ENCODE peak calls at places on chromosomes 11 and 22, in six cellular contexts. T, K, M, W, F and D are unnamed samples.
A peak's percentile ranks its signal among the peaks of the same experiment; 100 is the strongest.

GRCh38 chr11:72719144-72719543 is 33.1 kb downstream of the ARAP1 start:
- DNase-seq in W (no peak), M (no peak), F (peak; percentile 44), T (no peak), K (no peak), D (no peak)

GRCh38 chr11:10605941-10606381 is 37.5 kb upstream of the LYVE1 start:
- DNase-seq in W (peak; percentile 58), K (peak; percentile 25), M (peak; percentile 80), F (peak; percentile 55), T (peak; percentile 73), D (peak; percentile 20)

GRCh38 chr11:74138572-74138971 is 32.2 kb downstream of the C2CD3 start:
- DNase-seq in W (no peak), M (no peak), T (peak; percentile 98), F (peak; percentile 66), K (no peak), D (no peak)

GRCh38 chr11:128733440-128734115 is 39.7 kb downstream of the FLI1 start:
- DNase-seq in T (peak; percentile 34), W (peak; percentile 57), M (no peak), F (no peak), K (no peak), D (no peak)

GRCh38 chr11:33507967-33508366 is 192.7 kb downstream of the C11orf91 start:
- DNase-seq in T (no peak), W (peak; percentile 16), K (no peak), F (no peak), M (no peak), D (no peak)

GRCh38 chr11:64258356-64258755 is 7.0 kb downstream of the PLCB3 start:
- DNase-seq in F (no peak), T (no peak), K (no peak), W (no peak), M (no peak), D (no peak)

GRCh38 chr11:64357904-64358535 is 942 bp upstream of the RPS6KA4 start:
- DNase-seq in W (no peak), K (no peak), T (no peak), M (no peak), F (no peak), D (no peak)

GRCh38 chr22:28398355-28398754 is 281.3 kb downstream of the TTC28 start:
- DNase-seq in T (no peak), K (no peak), W (no peak), F (no peak), M (no peak), D (no peak)

GRCh38 chr22:43505896-43506295 is 94.1 kb downstream of the MPPED1 start:
- DNase-seq in T (no peak), K (no peak), M (no peak), F (no peak), W (no peak), D (no peak)

GRCh38 chr11:2558861-2559526 is 114.2 kb downstream of the KCNQ1 start:
- DNase-seq in W (peak; percentile 2), F (no peak), K (no peak), T (no peak), M (peak; percentile 40), D (no peak)

GRCh38 chr11:60872124-60872951 is 5.0 kb downstream of the ZP1 start:
- DNase-seq in M (peak; percentile 48), T (peak; percentile 75), K (no peak), F (no peak), W (no peak), D (no peak)

GRCh38 chr11:1622076-1622475 is at the start of gene KRTAP5-4:
- DNase-seq in W (no peak), K (no peak), F (no peak), T (no peak), M (no peak), D (no peak)

GRCh38 chr11:12671378-12671777 is 2.8 kb upstream of the TEAD1 start:
- DNase-seq in K (no peak), W (no peak), T (no peak), M (no peak), F (no peak), D (no peak)

GRCh38 chr11:57332694-57333440 is 2.8 kb downstream of the SSRP1 start:
- DNase-seq in W (no peak), K (no peak), F (no peak), T (no peak), M (no peak), D (no peak)

GRCh38 chr22:36395922-36396321 is 8.2 kb upstream of the MYH9 start:
- DNase-seq in K (no peak), M (no peak), W (no peak), T (no peak), F (no peak), D (no peak)

GRCh38 chr11:124297921-124298320 is 15.8 kb downstream of the OR8D1 start:
- DNase-seq in T (peak; percentile 48), K (no peak), F (no peak), M (no peak), W (no peak), D (no peak)

GRCh38 chr11:114082767-114083181 is 23.3 kb downstream of the ZBTB16 start:
- DNase-seq in F (peak; percentile 37), W (no peak), K (no peak), T (peak; percentile 23), M (no peak), D (no peak)

GRCh38 chr11:130024356-130024755 is 21.7 kb upstream of the PRDM10 start:
- DNase-seq in F (no peak), M (no peak), T (no peak), W (no peak), K (no peak), D (no peak)

GRCh38 chr22:24471570-24471969 is 23.6 kb upstream of the UPB1 start:
- DNase-seq in W (no peak), F (no peak), T (peak; percentile 85), M (no peak), K (no peak), D (no peak)

GRCh38 chr22:25702046-25702445 is 39.9 kb upstream of the MYO18B start:
- DNase-seq in K (no peak), F (no peak), W (no peak), M (no peak), T (peak; percentile 50), D (no peak)

GRCh38 chr11:66727282-66727882 is 1.6 kb downstream of the SPTBN2 start:
- DNase-seq in W (peak; percentile 48), M (no peak), K (peak; percentile 64), F (peak; percentile 45), T (peak; percentile 12), D (peak; percentile 12)

GRCh38 chr11:133399855-133400625 is 132.3 kb downstream of the OPCML start:
- DNase-seq in M (no peak), W (no peak), T (no peak), F (peak; percentile 11), K (no peak), D (no peak)

DNA sequence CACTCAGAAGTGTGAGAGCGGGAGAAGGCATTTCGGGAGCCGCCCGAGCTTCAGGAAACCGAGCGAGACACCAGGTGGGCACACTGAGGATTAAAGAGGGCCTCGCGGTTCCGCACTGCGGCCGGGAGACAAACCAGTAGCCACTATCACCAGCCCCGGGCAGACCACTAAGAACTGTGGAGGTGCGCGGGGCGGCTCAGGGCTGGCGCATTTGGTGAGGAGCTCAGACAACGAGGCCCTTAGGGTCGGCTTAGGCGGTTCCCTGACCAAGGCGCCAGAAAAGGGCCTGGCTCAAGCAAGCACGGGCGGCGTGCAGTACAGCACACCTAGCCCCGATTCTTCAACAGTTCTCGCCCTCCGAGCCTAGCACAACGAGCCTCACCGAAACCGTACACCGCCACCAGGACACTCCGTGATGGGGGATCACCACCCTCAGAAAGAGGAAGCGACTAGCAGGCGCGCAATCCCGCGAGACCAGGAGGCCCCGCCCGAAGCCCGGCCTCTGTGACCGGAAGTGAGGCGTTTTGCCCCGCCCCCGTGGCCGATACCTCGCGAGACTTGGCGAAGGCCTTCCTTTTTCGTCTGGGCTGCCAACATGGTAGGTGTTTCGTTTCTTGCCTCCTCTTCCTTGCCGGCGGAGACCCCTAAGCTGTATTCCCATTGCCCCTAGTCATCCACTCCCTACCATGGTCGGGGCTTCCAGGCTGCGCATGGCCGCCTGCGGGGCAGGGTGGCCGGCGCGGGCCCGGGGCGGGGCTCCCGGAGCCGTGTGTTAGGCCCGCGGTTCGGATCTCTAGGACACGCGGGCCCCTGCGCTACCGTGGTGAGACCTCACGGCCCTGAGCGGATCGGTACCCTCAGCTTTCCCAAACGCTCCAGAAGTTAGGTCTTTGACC is at the start of the genes RPL27A and TRIM66:
- DNase-seq in T (peak; percentile 97), F (peak; percentile 97), M (peak; percentile 99), W (peak; percentile 99), K (peak; percentile 100), D (peak; percentile 99)
- TF ChIP-seq CTCF in T (no peak), F (no peak), M (no peak), W (no peak), K (no peak), D (peak; percentile 34)

DNA sequence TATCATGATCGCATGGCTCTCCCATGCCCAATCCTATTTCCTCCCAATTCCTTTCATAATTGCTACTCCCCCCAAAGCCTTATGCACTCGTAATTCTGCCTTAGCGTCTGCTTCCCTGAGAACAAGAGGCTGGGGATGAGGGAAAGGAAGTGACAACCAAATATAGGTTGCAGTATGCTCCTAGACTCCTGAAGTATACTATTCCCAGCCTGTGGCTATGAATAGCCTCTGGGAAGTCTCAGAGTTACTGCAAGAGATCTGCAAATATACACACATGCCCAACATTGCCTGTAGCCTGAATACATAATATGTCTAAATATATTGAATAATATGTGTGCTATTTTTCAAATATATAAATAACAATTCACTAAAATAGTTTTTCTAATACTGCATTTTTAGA is 96.1 kb upstream of the CD44 start:
- DNase-seq in T (no peak), F (peak; percentile 68), K (no peak), W (no peak), M (no peak), D (no peak)
- TF ChIP-seq CTCF in T (no peak), F (no peak), K (no peak), W (no peak), M (no peak), D (no peak)

GRCh38 chr11:119995730-119996491 is 142.0 kb downstream of the TRIM29 start:
- DNase-seq in W (no peak), T (no peak), M (no peak), K (no peak), F (no peak), D (no peak)

GRCh38 chr11:119991022-119991404 is 146.9 kb downstream of the TRIM29 start:
- DNase-seq in T (no peak), M (no peak), K (no peak), W (no peak), F (no peak), D (no peak)

GRCh38 chr11:119992171-119993051 is 145.5 kb downstream of the TRIM29 start:
- DNase-seq in T (no peak), F (no peak), K (no peak), M (peak; percentile 52), W (no peak), D (no peak)

GRCh38 chr11:119991669-119992068 is 146.2 kb downstream of the TRIM29 start:
- DNase-seq in T (no peak), F (no peak), K (peak; percentile 42), W (no peak), M (peak; percentile 51), D (no peak)

DNA sequence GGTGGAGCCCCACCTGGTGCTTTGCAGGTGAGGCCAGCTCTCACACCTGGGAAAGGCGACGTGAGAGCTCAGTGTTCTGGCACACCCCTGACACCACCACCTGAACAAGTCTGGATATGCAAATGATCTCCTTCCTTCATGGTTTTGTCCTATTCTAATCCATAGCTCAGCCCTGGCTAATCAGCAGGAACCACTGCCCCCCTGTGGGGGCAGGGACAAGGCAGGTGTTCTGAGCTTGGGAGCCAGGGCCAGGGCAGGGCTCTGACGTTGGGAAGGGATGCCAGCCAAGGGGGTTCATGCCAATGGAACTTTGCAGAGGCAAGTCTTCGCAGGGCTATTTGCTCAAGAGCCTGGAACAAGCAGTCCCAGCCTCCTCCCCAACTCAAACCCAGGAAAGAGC is 144.2 kb downstream of the TRIM29 start:
- DNase-seq in M (no peak), K (no peak), F (peak; percentile 48), T (no peak), W (no peak), D (no peak)
- TF ChIP-seq CTCF in M (no peak), K (no peak), F (no peak), T (no peak), W (no peak), D (peak; percentile 14)

GRCh38 chr11:102318469-102318868 is 1.2 kb downstream of the BIRC3 start:
- DNase-seq in M (no peak), W (no peak), F (no peak), K (no peak), T (peak; percentile 27), D (no peak)
- TF ChIP-seq CTCF in M (no peak), W (no peak), F (no peak), K (no peak), T (no peak), D (no peak)